ENCODE peak calls at places on chromosomes 11 and 22, in four cellular contexts. J is esophagus squamous epithelium; X is coronary artery; O is effector CD4-positive, alpha-beta T cell. F is an unnamed sample.

GRCh38 chr11:115645631-115646271 is 141.5 kb upstream of the CADM1 start:
- DNase-seq in O (no peak), X (no peak), J (no peak), F (peak; percentile 96)

GRCh38 chr11:92793189-92793588 is 176.3 kb upstream of the MTNR1B start:
- DNase-seq in O (no peak), J (no peak), X (no peak), F (peak; percentile 78)

GRCh38 chr11:85679581-85679980 is 6.4 kb downstream of the CCDC89 start:
- DNase-seq in J (no peak), O (no peak), X (no peak), F (no peak)

GRCh38 chr22:36770946-36771340 is 5.0 kb downstream of the IFT27 start:
- DNase-seq in O (no peak), X (peak; percentile 45), J (no peak), F (no peak)

GRCh38 chr11:125959931-125960330 is 14.1 kb downstream of the VSIG10L2 start:
- DNase-seq in J (no peak), X (no peak), O (no peak), F (no peak)

GRCh38 chr11:69274531-69275016 is 19.4 kb upstream of the MYEOV start:
- DNase-seq in J (no peak), O (no peak), X (no peak), F (peak; percentile 50)

GRCh38 chr11:60195923-60196368 is 13.1 kb upstream of the MS4A6A start:
- DNase-seq in X (no peak), J (no peak), O (no peak), F (no peak)

GRCh38 chr11:44621784-44622183 is 56.3 kb downstream of the CD82 start:
- DNase-seq in O (no peak), X (peak; percentile 54), J (no peak), F (no peak)

GRCh38 chr11:898160-898517 is 12.5 kb downstream of the CHID1 start:
- DNase-seq in O (no peak), J (no peak), X (no peak), F (peak; percentile 77)

GRCh38 chr11:43138621-43139140 is 173.1 kb upstream of the API5 start:
- DNase-seq in X (no peak), J (no peak), O (no peak), F (no peak)

GRCh38 chr11:91527380-91528030 is 697.1 kb upstream of the FAT3 start:
- DNase-seq in J (no peak), X (no peak), O (no peak), F (peak; percentile 65)

GRCh38 chr11:127651175-127651887 is 650.8 kb upstream of the KIRREL3 start:
- DNase-seq in O (no peak), J (no peak), X (no peak), F (no peak)

GRCh38 chr22:42745118-42745517 is 24.4 kb upstream of the A4GALT start:
- DNase-seq in X (no peak), O (no peak), J (no peak), F (no peak)

GRCh38 chr11:90453525-90453924 is 230.7 kb upstream of the CHORDC1 start:
- DNase-seq in J (no peak), X (no peak), O (no peak), F (no peak)

GRCh38 chr22:33025675-33026074 is 32.5 kb downstream of the SYN3 start:
- DNase-seq in J (no peak), X (no peak), O (no peak), F (no peak)

GRCh38 chr22:27991586-27992293 is 72.7 kb upstream of the PITPNB start:
- DNase-seq in O (no peak), X (peak; percentile 45), J (no peak), F (peak; percentile 40)

GRCh38 chr22:31098633-31099110 is 8.7 kb downstream of the SELENOM start:
- DNase-seq in X (peak; percentile 73), J (no peak), O (no peak), F (peak; percentile 95)

GRCh38 chr11:133403900-133404299 is 128.4 kb downstream of the OPCML start:
- DNase-seq in J (no peak), X (no peak), O (no peak), F (peak; percentile 77)

GRCh38 chr11:64144587-64145295 is 21.2 kb downstream of the MACROD1 start:
- DNase-seq in J (no peak), O (no peak), X (no peak), F (no peak)

GRCh38 chr11:114340311-114341131 is 44.3 kb downstream of the NNMT start:
- DNase-seq in J (no peak), O (peak; percentile 8), X (no peak), F (peak; percentile 75)

GRCh38 chr22:39245130-39246039 is 603 bp upstream of the PDGFB start:
- DNase-seq in O (no peak), X (no peak), J (no peak), F (no peak)

GRCh38 chr11:60870733-60871377 is 3.5 kb downstream of the ZP1 start:
- DNase-seq in J (no peak), O (no peak), X (no peak), F (no peak)

GRCh38 chr11:64837887-64838351 is 6.5 kb downstream of the CDC42BPG start:
- DNase-seq in O (no peak), X (no peak), J (no peak), F (no peak)

F was measured in endodermal cell.